ENCODE peak calls at places on chromosomes 4 and X, in six cellular contexts. M is GM12878; I is uterus; C is CD8-positive, alpha-beta T cell; E is body of pancreas; G is spleen. F is an unnamed sample.

GRCh38 chrX:9906919-9907318 is 60.2 kb upstream of the CLDN34 start:
- DNase-seq in E (no peak), M (no peak), C (no peak), G (peak; percentile 66), I (no peak), F (no peak)

GRCh38 chr4:8030121-8030781 is 90.6 kb upstream of the AFAP1 start:
- DNase-seq in E (no peak), C (no peak), M (no peak), G (no peak), I (no peak), F (no peak)

GRCh38 chr4:98653890-98654867 is 4.2 kb downstream of the TSPAN5 start:
- DNase-seq in I (peak; percentile 27), E (no peak), C (no peak), M (no peak), G (no peak), F (no peak)

GRCh38 chrX:146278381-146278780 is 460.8 kb downstream of the SLITRK2 start:
- DNase-seq in C (no peak), M (no peak), E (no peak), G (no peak), I (no peak), F (no peak)

GRCh38 chr4:19883841-19884240 is 367.9 kb upstream of the SLIT2 start:
- DNase-seq in C (no peak), G (no peak), I (no peak), M (no peak), E (no peak), F (no peak)

GRCh38 chr4:113844369-113844768 is 82.8 kb upstream of the CAMK2D start:
- DNase-seq in M (no peak), C (no peak), G (no peak), I (no peak), E (no peak), F (no peak)

GRCh38 chr4:56496241-56496640 is 9.3 kb upstream of the ARL9 start:
- DNase-seq in G (no peak), M (no peak), I (no peak), E (no peak), C (no peak), F (no peak)

GRCh38 chr4:62531250-62531649 is 1331.1 kb downstream of the ADGRL3 start:
- DNase-seq in C (no peak), G (no peak), I (no peak), E (no peak), M (no peak), F (no peak)

GRCh38 chrX:9141496-9141895 is 107.6 kb upstream of the FAM9B start:
- DNase-seq in G (no peak), I (no peak), E (no peak), C (no peak), M (no peak), F (no peak)

GRCh38 chr4:57639566-57640328 is 529.6 kb upstream of the IGFBP7 start:
- DNase-seq in G (no peak), I (no peak), E (no peak), M (no peak), C (no peak), F (no peak)

GRCh38 chr4:145770124-145770523 is 90.2 kb downstream of the C4orf51 start:
- DNase-seq in G (no peak), C (no peak), M (no peak), E (no peak), I (no peak), F (no peak)

GRCh38 chr4:99640676-99641075 is 17.0 kb downstream of the C4orf54 start:
- DNase-seq in M (no peak), I (no peak), C (no peak), E (no peak), G (no peak), F (no peak)

GRCh38 chr4:159238631-159239030 is 135.8 kb downstream of the RAPGEF2 start:
- DNase-seq in E (no peak), I (no peak), C (no peak), M (no peak), G (no peak), F (no peak)

GRCh38 chr4:39978904-39979303 is 1.2 kb upstream of the PDS5A start:
- DNase-seq in I (no peak), C (no peak), M (no peak), E (no peak), G (no peak), F (no peak)

GRCh38 chr4:173057906-173058305 is 110.7 kb upstream of the GALNT7 start:
- DNase-seq in G (no peak), C (no peak), M (no peak), I (no peak), E (no peak), F (no peak)

GRCh38 chr4:27318740-27319139 is 458.1 kb downstream of the STIM2 start:
- DNase-seq in G (no peak), I (no peak), E (peak; percentile 15), C (no peak), M (peak; percentile 2), F (no peak)

GRCh38 chr4:70544279-70544870 is 26.0 kb downstream of the AMTN start:
- DNase-seq in C (no peak), I (no peak), M (no peak), E (no peak), G (no peak), F (no peak)

GRCh38 chrX:46381630-46382029 is 163.6 kb downstream of the ZNF674 start:
- DNase-seq in C (no peak), E (no peak), I (no peak), G (no peak), M (peak; percentile 4), F (no peak)

GRCh38 chr4:147117400-147117799 is 171.7 kb upstream of the TTC29 start:
- DNase-seq in E (no peak), C (no peak), I (peak; percentile 37), M (no peak), G (no peak), F (no peak)

GRCh38 chr4:2246384-2247127 is 4.6 kb upstream of the HAUS3 start:
- DNase-seq in I (no peak), G (peak; percentile 78), M (no peak), E (peak; percentile 11), C (peak; percentile 20), F (no peak)

GRCh38 chrX:120429776-120430535 is 39.1 kb downstream of the LAMP2 start:
- DNase-seq in G (no peak), E (no peak), C (no peak), M (no peak), I (no peak), F (no peak)

GRCh38 chr4:107824367-107825071 is at the start of gene SGMS2:
- DNase-seq in G (peak; percentile 90), C (no peak), E (peak; percentile 95), M (no peak), I (peak; percentile 85), F (peak; percentile 48)

GRCh38 chr4:107826427-107826980 is 1.8 kb downstream of the SGMS2 start:
- DNase-seq in E (peak; percentile 32), I (no peak), M (no peak), G (no peak), C (no peak), F (no peak)

GRCh38 chr4:107828315-107828714 is 3.6 kb downstream of the SGMS2 start:
- DNase-seq in G (no peak), E (no peak), C (no peak), M (no peak), I (no peak), F (no peak)

GRCh38 chr4:107823870-107824366 is 814 bp upstream of the SGMS2 start:
- DNase-seq in E (no peak), C (no peak), G (no peak), I (no peak), M (no peak), F (no peak)

DNA sequence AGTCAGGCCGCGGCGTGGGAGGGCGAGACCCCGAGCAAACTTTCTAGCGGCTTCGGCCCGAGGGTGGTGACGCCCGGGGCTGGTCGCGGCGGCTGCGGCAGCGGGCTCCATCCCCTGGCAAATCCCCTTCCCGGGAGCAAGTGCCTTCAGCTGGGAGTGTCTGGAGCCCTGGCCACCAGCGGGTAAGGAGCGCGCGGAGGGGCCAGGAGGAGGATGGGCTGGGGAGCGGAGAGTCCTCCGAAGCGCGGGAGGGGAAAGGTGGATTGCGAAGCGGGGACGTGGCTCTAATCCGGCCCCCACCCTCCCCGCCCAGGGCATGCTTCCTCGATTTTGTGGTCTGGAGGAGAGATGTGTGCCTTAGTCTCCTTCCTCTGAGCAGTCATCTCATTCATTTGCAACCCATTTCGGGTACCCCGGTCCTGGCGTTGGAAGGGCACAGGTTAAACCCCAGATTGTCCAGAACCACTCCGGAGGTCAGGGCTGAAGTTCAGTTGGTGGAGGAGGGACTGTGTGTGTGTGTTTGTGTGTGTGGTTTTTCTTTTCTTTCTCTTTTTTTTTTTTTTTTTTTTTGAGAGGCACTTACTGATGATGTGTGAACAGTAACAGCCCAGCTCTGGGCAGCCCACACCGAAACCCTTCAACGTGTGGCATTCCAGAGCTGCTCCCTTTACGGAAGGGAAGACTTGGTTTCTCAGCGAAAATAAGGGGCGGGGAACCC is 499 bp downstream of the SGMS2 start:
- DNase-seq in G (no peak), M (no peak), E (peak; percentile 78), I (no peak), C (no peak), F (no peak)
- H3K27me3 ChIP-seq in G (no peaks in the 10 kb centered on the region), M (peaks cover 5% of the 10 kb centered on the region), E (no peaks in the 10 kb centered on the region), I (no peaks in the 10 kb centered on the region), C (peaks cover 4% of the 10 kb centered on the region), F (no peaks in the 10 kb centered on the region)

DNA sequence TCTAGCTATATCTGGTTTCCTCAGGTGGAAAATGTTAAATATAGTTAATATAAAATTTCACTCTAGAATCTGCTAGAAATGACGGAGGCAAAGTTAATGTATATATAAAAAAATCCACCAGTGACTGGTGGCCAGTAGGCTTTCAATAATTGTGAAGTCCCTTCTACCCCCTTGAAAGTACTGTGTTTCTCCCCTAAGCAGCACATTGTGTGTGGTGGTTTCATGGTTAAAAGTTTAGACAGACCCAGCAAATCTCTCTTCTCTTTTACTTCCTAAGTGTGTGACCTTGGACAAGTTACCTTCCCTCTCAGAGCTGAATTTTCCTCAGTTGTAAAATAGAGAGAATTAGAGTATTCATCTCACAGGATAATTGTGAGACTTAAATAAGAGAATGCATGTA is 600 bp upstream of the HEPH start:
- DNase-seq in C (no peak), M (peak; percentile 9), E (no peak), G (no peak), I (no peak), F (no peak)
- H3K4me3 ChIP-seq in C (no peak overlapping the region), M (no peak overlapping the region), E (no peak overlapping the region), G (no peak overlapping the region), I (no peak overlapping the region), F (no peak overlapping the region)

DNA sequence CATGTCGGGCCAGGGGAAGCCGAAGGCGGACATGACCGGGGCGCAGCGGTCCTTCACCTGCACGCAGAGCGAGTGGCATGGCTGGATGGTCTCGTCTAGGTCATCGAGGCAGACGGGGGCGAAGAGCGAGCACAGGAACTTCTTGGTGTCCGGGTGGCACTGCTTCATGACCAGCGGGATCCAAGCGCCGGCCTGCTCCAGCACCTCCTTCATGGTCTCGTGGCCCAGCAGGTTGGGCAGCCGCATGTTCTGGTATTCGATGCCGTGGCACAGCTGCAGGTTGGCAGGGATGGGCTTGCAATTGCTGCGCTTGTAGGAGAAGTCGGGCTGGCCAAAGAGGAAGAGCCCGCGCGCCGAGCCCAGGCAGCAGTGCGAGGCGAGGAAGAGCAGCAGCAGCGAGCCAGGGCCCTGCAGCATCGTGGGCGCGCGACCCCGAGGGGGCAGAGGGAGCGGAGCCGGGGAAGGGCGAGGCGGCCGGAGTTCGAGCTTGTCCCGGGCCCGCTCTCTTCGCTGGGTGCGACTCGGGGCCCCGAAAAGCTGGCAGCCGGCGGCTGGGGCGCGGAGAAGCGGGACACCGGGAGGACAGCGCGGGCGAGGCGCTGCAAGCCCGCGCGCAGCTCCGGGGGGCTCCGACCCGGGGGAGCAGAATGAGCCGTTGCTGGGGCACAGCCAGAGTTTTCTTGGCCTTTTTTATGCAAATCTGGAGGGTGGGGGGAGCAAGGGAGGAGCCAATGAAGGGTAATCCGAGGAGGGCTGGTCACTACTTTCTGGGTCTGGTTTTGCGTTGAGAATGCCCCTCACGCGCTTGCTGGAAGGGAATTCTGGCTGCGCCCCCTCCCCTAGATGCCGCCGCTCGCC is at the start of gene SFRP2:
- DNase-seq in M (no peak), C (no peak), E (peak; percentile 29), G (peak; percentile 80), I (no peak), F (no peak)
- H3K27me3 ChIP-seq in M (peaks cover 30% of the 10 kb centered on the region), C (peaks cover 54% of the 10 kb centered on the region), E (peaks cover 5% of the 10 kb centered on the region), G (peaks cover 15% of the 10 kb centered on the region), I (peaks cover 34% of the 10 kb centered on the region), F (peaks cover 90% of the 10 kb centered on the region)

GRCh38 chrX:47992093-47992375 is 11.8 kb downstream of the ZNF182 start:
- DNase-seq in I (no peak), M (no peak), G (no peak), E (no peak), C (no peak), F (no peak)
- H3K4me3 ChIP-seq in I (no peak overlapping the region), M (no peak overlapping the region), G (no peak overlapping the region), E (no peak overlapping the region), C (no peak overlapping the region), F (no peak overlapping the region)

F was measured in esophagus squamous epithelium.